ENCODE peak calls at places on chromosome 1, in nine cellular contexts. X is naive thymus-derived CD8-positive, alpha-beta T cell; E is activated T-cell treated with anti-CD3 and anti-CD28 coated beads, Interleukin-2, amount 50 U/mL, for 1 hour; U is SJSA1; Y is NCI-H2171; W is C1 segment of cervical spinal cord; C is IMR-90; S is lower leg skin; N is NCI-H82. P is an unnamed sample.

GRCh38 chr1:197441990-197442389 is 173.9 kb downstream of the CRB1 start:
- DNase-seq in S (no peak), E (no peak), Y (no peak), X (no peak), C (peak), U (no peak), W (no peak), N (no peak), P (no peak)

GRCh38 chr1:234175363-234175762 is 197.9 kb upstream of the COA6 start:
- DNase-seq in E (no peak), C (no peak), Y (no peak), X (no peak), W (no peak), S (no peak), N (no peak), U (no peak), P (no peak)

GRCh38 chr1:102550729-102551384 is 554.1 kb upstream of the OLFM3 start:
- DNase-seq in N (peak), S (no peak), Y (no peak), W (no peak), E (no peak), U (peak), C (peak), X (no peak), P (no peak)

GRCh38 chr1:244325056-244325764 is 126.5 kb downstream of the ADSS2 start:
- DNase-seq in X (peak), S (peak), W (no peak), E (no peak), U (peak), C (peak), Y (no peak), N (no peak), P (no peak)

GRCh38 chr1:24392982-24393645 is 20.5 kb downstream of the STPG1 start:
- DNase-seq in C (no peak), U (no peak), Y (no peak), W (no peak), N (peak), S (peak), E (no peak), X (peak), P (no peak)

GRCh38 chr1:12075195-12076114 is 12.4 kb downstream of the TNFRSF8 start:
- DNase-seq in Y (no peak), U (peak), W (no peak), C (peak), N (no peak), S (no peak), E (no peak), X (no peak), P (no peak)

GRCh38 chr1:40877681-40878080 is 15.5 kb upstream of the CITED4 start:
- DNase-seq in N (peak), X (no peak), W (no peak), S (peak), U (peak), Y (peak), E (no peak), C (peak), P (no peak)

GRCh38 chr1:33764149-33764548 is 99.7 kb upstream of the HMGB4 start:
- DNase-seq in S (peak), X (no peak), W (no peak), Y (no peak), C (no peak), U (no peak), N (no peak), E (no peak), P (no peak)

GRCh38 chr1:23563003-23563402 is 3.7 kb upstream of the ID3 start:
- DNase-seq in N (no peak), U (no peak), X (no peak), W (no peak), Y (no peak), E (no peak), S (no peak), C (no peak), P (no peak)

GRCh38 chr1:220852408-220852807 is 26.8 kb upstream of the HLX start:
- DNase-seq in S (no peak), W (no peak), U (no peak), X (no peak), N (no peak), E (no peak), C (no peak), Y (no peak), P (no peak)

GRCh38 chr1:60833173-60833572 is 249.2 kb upstream of the NFIA start:
- DNase-seq in N (no peak), W (no peak), E (no peak), Y (no peak), S (no peak), C (no peak), U (no peak), X (no peak), P (no peak)

GRCh38 chr1:34283142-34283541 is 106.4 kb downstream of the C1orf94 start:
- DNase-seq in X (no peak), U (no peak), N (no peak), Y (no peak), C (no peak), W (no peak), S (no peak), E (no peak), P (no peak)

GRCh38 chr1:52296345-52296744 is 69.7 kb downstream of the CC2D1B start:
- DNase-seq in W (no peak), Y (no peak), N (peak), X (peak), S (no peak), C (peak), E (no peak), U (no peak), P (peak)

GRCh38 chr1:33902486-33903209 is 38.8 kb downstream of the HMGB4 start:
- DNase-seq in E (no peak), Y (no peak), W (no peak), C (no peak), N (peak), U (no peak), S (no peak), X (no peak), P (no peak)

GRCh38 chr1:235617808-235618207 is 31.8 kb downstream of the GNG4 start:
- DNase-seq in W (no peak), N (no peak), Y (no peak), U (no peak), X (no peak), S (no peak), E (no peak), C (peak), P (no peak)

GRCh38 chr1:244341455-244342450 is 110.0 kb downstream of the ADSS2 start:
- DNase-seq in U (peak), E (no peak), C (no peak), X (no peak), S (peak), W (peak), Y (no peak), N (no peak), P (peak)

GRCh38 chr1:37258068-37258467 is 216.3 kb upstream of the ZC3H12A start:
- DNase-seq in U (no peak), E (no peak), X (no peak), Y (no peak), N (no peak), W (no peak), S (no peak), C (no peak), P (peak)

GRCh38 chr1:2983319-2983705 is 38.0 kb upstream of the ACTRT2 start:
- DNase-seq in Y (no peak), E (peak), N (no peak), U (no peak), C (no peak), S (peak), X (no peak), W (no peak), P (no peak)

GRCh38 chr1:10668241-10668761 is 128.1 kb downstream of the CASZ1 start:
- DNase-seq in W (no peak), Y (no peak), N (no peak), S (no peak), X (no peak), U (no peak), C (no peak), E (no peak), P (peak)

GRCh38 chr1:30315185-30315960 is 408.0 kb downstream of the MATN1 start:
- DNase-seq in E (no peak), W (no peak), N (peak), X (no peak), U (peak), S (peak), Y (no peak), C (peak), P (no peak)

GRCh38 chr1:13546791-13547190 is 33.0 kb upstream of the LRRC38 start:
- DNase-seq in U (no peak), S (peak), C (no peak), W (no peak), X (no peak), N (no peak), E (no peak), Y (no peak), P (no peak)

GRCh38 chr1:230633469-230633868 is 8.8 kb upstream of the COG2 start:
- DNase-seq in Y (no peak), C (no peak), W (no peak), X (no peak), S (no peak), U (no peak), N (peak), E (no peak), P (no peak)

GRCh38 chr1:21706151-21706835 is 37.1 kb upstream of the RAP1GAP start:
- DNase-seq in X (no peak), Y (peak), E (no peak), N (peak), S (no peak), W (no peak), U (no peak), C (peak), P (no peak)

GRCh38 chr1:38539931-38540330 is 319.6 kb downstream of the RRAGC start:
- DNase-seq in W (no peak), N (no peak), Y (no peak), E (no peak), S (no peak), U (no peak), X (no peak), C (no peak), P (no peak)

GRCh38 chr1:145977016-145977415 is 12.5 kb downstream of the POLR3GL start:
- DNase-seq in Y (no peak), C (no peak), U (no peak), N (no peak), W (no peak), S (peak), X (no peak), E (no peak), P (no peak)

P was measured in COR-L47.